ENCODE peak calls at places on chromosomes 12 and 14, in nine cellular contexts. One of them, this sample, is unnamed.

GRCh38 chr12:122875590-122876220 is 20.2 kb downstream of the VPS37B start:
- DNase-seq in endothelial cell: no peak
- DNase-seq in NCI-H2081: no peak
- DNase-seq in hypothalamus: no peak
- DNase-seq in activated CD4-positive, alpha-beta T cell treated with anti-CD3 and anti-CD28 coated beads, Interleukin-2, amount 50 U/mL, for 1 hour: no peak
- DNase-seq in T-helper 1 cell: no peak
- DNase-seq in HEK293T: no peak
- DNase-seq in RKO: no peak
- DNase-seq in SK-N-DZ: no peak
- DNase-seq in this sample: no peak

GRCh38 chr12:1629338-1630080 is 478 bp downstream of the WNT5B start:
- DNase-seq in activated CD4-positive, alpha-beta T cell treated with anti-CD3 and anti-CD28 coated beads, Interleukin-2, amount 50 U/mL, for 1 hour: no peak
- DNase-seq in RKO: no peak
- DNase-seq in NCI-H2081: peak
- DNase-seq in HEK293T: no peak
- DNase-seq in SK-N-DZ: peak
- DNase-seq in endothelial cell: peak
- DNase-seq in T-helper 1 cell: no peak
- DNase-seq in hypothalamus: no peak
- DNase-seq in this sample: no peak

GRCh38 chr14:31323419-31323818 is 96.9 kb downstream of the HEATR5A start:
- DNase-seq in endothelial cell: no peak
- DNase-seq in T-helper 1 cell: no peak
- DNase-seq in RKO: no peak
- DNase-seq in NCI-H2081: no peak
- DNase-seq in hypothalamus: no peak
- DNase-seq in HEK293T: no peak
- DNase-seq in activated CD4-positive, alpha-beta T cell treated with anti-CD3 and anti-CD28 coated beads, Interleukin-2, amount 50 U/mL, for 1 hour: no peak
- DNase-seq in SK-N-DZ: no peak
- DNase-seq in this sample: no peak

GRCh38 chr14:101736071-101736470 is 25.4 kb upstream of the PPP2R5C start:
- DNase-seq in endothelial cell: no peak
- DNase-seq in NCI-H2081: no peak
- DNase-seq in HEK293T: no peak
- DNase-seq in T-helper 1 cell: no peak
- DNase-seq in SK-N-DZ: no peak
- DNase-seq in hypothalamus: no peak
- DNase-seq in RKO: no peak
- DNase-seq in activated CD4-positive, alpha-beta T cell treated with anti-CD3 and anti-CD28 coated beads, Interleukin-2, amount 50 U/mL, for 1 hour: no peak
- DNase-seq in this sample: no peak

GRCh38 chr14:29278301-29278700 is 511.7 kb downstream of the FOXG1 start:
- DNase-seq in NCI-H2081: no peak
- DNase-seq in endothelial cell: no peak
- DNase-seq in SK-N-DZ: no peak
- DNase-seq in hypothalamus: no peak
- DNase-seq in RKO: no peak
- DNase-seq in T-helper 1 cell: no peak
- DNase-seq in activated CD4-positive, alpha-beta T cell treated with anti-CD3 and anti-CD28 coated beads, Interleukin-2, amount 50 U/mL, for 1 hour: no peak
- DNase-seq in HEK293T: no peak
- DNase-seq in this sample: no peak

GRCh38 chr12:123126294-123127144 is 24.4 kb downstream of the PITPNM2 start:
- DNase-seq in RKO: peak
- DNase-seq in HEK293T: no peak
- DNase-seq in hypothalamus: no peak
- DNase-seq in T-helper 1 cell: no peak
- DNase-seq in NCI-H2081: no peak
- DNase-seq in activated CD4-positive, alpha-beta T cell treated with anti-CD3 and anti-CD28 coated beads, Interleukin-2, amount 50 U/mL, for 1 hour: no peak
- DNase-seq in endothelial cell: no peak
- DNase-seq in SK-N-DZ: no peak
- DNase-seq in this sample: no peak

GRCh38 chr12:54981796-54982195 is 2.8 kb downstream of the TESPA1 start:
- DNase-seq in RKO: no peak
- DNase-seq in hypothalamus: no peak
- DNase-seq in SK-N-DZ: no peak
- DNase-seq in HEK293T: no peak
- DNase-seq in activated CD4-positive, alpha-beta T cell treated with anti-CD3 and anti-CD28 coated beads, Interleukin-2, amount 50 U/mL, for 1 hour: no peak
- DNase-seq in NCI-H2081: no peak
- DNase-seq in T-helper 1 cell: no peak
- DNase-seq in endothelial cell: no peak
- DNase-seq in this sample: no peak

GRCh38 chr12:31589582-31589895 is 1.4 kb downstream of the DENND5B start:
- DNase-seq in hypothalamus: no peak
- DNase-seq in HEK293T: no peak
- DNase-seq in SK-N-DZ: no peak
- DNase-seq in endothelial cell: peak
- DNase-seq in RKO: no peak
- DNase-seq in activated CD4-positive, alpha-beta T cell treated with anti-CD3 and anti-CD28 coated beads, Interleukin-2, amount 50 U/mL, for 1 hour: no peak
- DNase-seq in NCI-H2081: no peak
- DNase-seq in T-helper 1 cell: no peak
- DNase-seq in this sample: no peak

GRCh38 chr14:104393898-104394605 is 185.5 kb upstream of the C14orf180 start:
- DNase-seq in hypothalamus: no peak
- DNase-seq in RKO: no peak
- DNase-seq in NCI-H2081: no peak
- DNase-seq in SK-N-DZ: no peak
- DNase-seq in endothelial cell: no peak
- DNase-seq in activated CD4-positive, alpha-beta T cell treated with anti-CD3 and anti-CD28 coated beads, Interleukin-2, amount 50 U/mL, for 1 hour: peak
- DNase-seq in T-helper 1 cell: peak
- DNase-seq in HEK293T: no peak
- DNase-seq in this sample: peak

GRCh38 chr14:34051966-34052657 is 101.2 kb upstream of the EGLN3 start:
- DNase-seq in endothelial cell: no peak
- DNase-seq in RKO: peak
- DNase-seq in hypothalamus: no peak
- DNase-seq in activated CD4-positive, alpha-beta T cell treated with anti-CD3 and anti-CD28 coated beads, Interleukin-2, amount 50 U/mL, for 1 hour: no peak
- DNase-seq in NCI-H2081: no peak
- DNase-seq in T-helper 1 cell: no peak
- DNase-seq in SK-N-DZ: no peak
- DNase-seq in HEK293T: no peak
- DNase-seq in this sample: no peak

GRCh38 chr14:81727243-81727642 is 193.6 kb upstream of the SEL1L start:
- DNase-seq in T-helper 1 cell: no peak
- DNase-seq in SK-N-DZ: no peak
- DNase-seq in activated CD4-positive, alpha-beta T cell treated with anti-CD3 and anti-CD28 coated beads, Interleukin-2, amount 50 U/mL, for 1 hour: no peak
- DNase-seq in RKO: no peak
- DNase-seq in HEK293T: no peak
- DNase-seq in NCI-H2081: no peak
- DNase-seq in endothelial cell: no peak
- DNase-seq in hypothalamus: no peak
- DNase-seq in this sample: no peak

GRCh38 chr14:52844262-52845060 is 53.1 kb upstream of the GNPNAT1 start:
- DNase-seq in endothelial cell: no peak
- DNase-seq in SK-N-DZ: no peak
- DNase-seq in hypothalamus: no peak
- DNase-seq in RKO: no peak
- DNase-seq in NCI-H2081: no peak
- DNase-seq in T-helper 1 cell: no peak
- DNase-seq in HEK293T: no peak
- DNase-seq in activated CD4-positive, alpha-beta T cell treated with anti-CD3 and anti-CD28 coated beads, Interleukin-2, amount 50 U/mL, for 1 hour: no peak
- DNase-seq in this sample: no peak

GRCh38 chr12:82781288-82782078 is 94.8 kb downstream of the TMTC2 start:
- DNase-seq in activated CD4-positive, alpha-beta T cell treated with anti-CD3 and anti-CD28 coated beads, Interleukin-2, amount 50 U/mL, for 1 hour: no peak
- DNase-seq in SK-N-DZ: no peak
- DNase-seq in RKO: no peak
- DNase-seq in endothelial cell: no peak
- DNase-seq in NCI-H2081: no peak
- DNase-seq in hypothalamus: no peak
- DNase-seq in T-helper 1 cell: no peak
- DNase-seq in HEK293T: no peak
- DNase-seq in this sample: no peak

GRCh38 chr12:13091831-13092230 is 11.6 kb downstream of the GSG1 start:
- DNase-seq in NCI-H2081: no peak
- DNase-seq in HEK293T: no peak
- DNase-seq in SK-N-DZ: no peak
- DNase-seq in activated CD4-positive, alpha-beta T cell treated with anti-CD3 and anti-CD28 coated beads, Interleukin-2, amount 50 U/mL, for 1 hour: no peak
- DNase-seq in T-helper 1 cell: no peak
- DNase-seq in RKO: no peak
- DNase-seq in endothelial cell: no peak
- DNase-seq in hypothalamus: no peak
- DNase-seq in this sample: no peak

GRCh38 chr14:55847766-55848165 is 267.8 kb downstream of the KTN1 start:
- DNase-seq in RKO: no peak
- DNase-seq in SK-N-DZ: no peak
- DNase-seq in T-helper 1 cell: no peak
- DNase-seq in endothelial cell: no peak
- DNase-seq in hypothalamus: no peak
- DNase-seq in HEK293T: no peak
- DNase-seq in activated CD4-positive, alpha-beta T cell treated with anti-CD3 and anti-CD28 coated beads, Interleukin-2, amount 50 U/mL, for 1 hour: no peak
- DNase-seq in NCI-H2081: no peak
- DNase-seq in this sample: no peak

GRCh38 chr14:62308927-62309326 is 546.7 kb downstream of the SNAPC1 start:
- DNase-seq in T-helper 1 cell: no peak
- DNase-seq in SK-N-DZ: no peak
- DNase-seq in HEK293T: no peak
- DNase-seq in activated CD4-positive, alpha-beta T cell treated with anti-CD3 and anti-CD28 coated beads, Interleukin-2, amount 50 U/mL, for 1 hour: no peak
- DNase-seq in RKO: no peak
- DNase-seq in hypothalamus: no peak
- DNase-seq in NCI-H2081: peak
- DNase-seq in endothelial cell: no peak
- DNase-seq in this sample: no peak

GRCh38 chr12:78963439-78964222 is 99.1 kb downstream of the SYT1 start:
- DNase-seq in RKO: peak
- DNase-seq in endothelial cell: no peak
- DNase-seq in NCI-H2081: no peak
- DNase-seq in hypothalamus: no peak
- DNase-seq in SK-N-DZ: no peak
- DNase-seq in HEK293T: no peak
- DNase-seq in T-helper 1 cell: no peak
- DNase-seq in activated CD4-positive, alpha-beta T cell treated with anti-CD3 and anti-CD28 coated beads, Interleukin-2, amount 50 U/mL, for 1 hour: no peak
- DNase-seq in this sample: no peak

GRCh38 chr14:102819176-102819628 is 42.0 kb downstream of the TRAF3 start:
- DNase-seq in activated CD4-positive, alpha-beta T cell treated with anti-CD3 and anti-CD28 coated beads, Interleukin-2, amount 50 U/mL, for 1 hour: peak
- DNase-seq in NCI-H2081: no peak
- DNase-seq in hypothalamus: no peak
- DNase-seq in T-helper 1 cell: no peak
- DNase-seq in endothelial cell: no peak
- DNase-seq in HEK293T: no peak
- DNase-seq in RKO: no peak
- DNase-seq in SK-N-DZ: no peak
- DNase-seq in this sample: no peak

GRCh38 chr12:93145086-93145485 is 216.0 kb upstream of the EEA1 start:
- DNase-seq in hypothalamus: no peak
- DNase-seq in NCI-H2081: no peak
- DNase-seq in activated CD4-positive, alpha-beta T cell treated with anti-CD3 and anti-CD28 coated beads, Interleukin-2, amount 50 U/mL, for 1 hour: no peak
- DNase-seq in RKO: no peak
- DNase-seq in SK-N-DZ: no peak
- DNase-seq in HEK293T: no peak
- DNase-seq in T-helper 1 cell: no peak
- DNase-seq in endothelial cell: no peak
- DNase-seq in this sample: no peak

GRCh38 chr12:65712264-65713004 is 111.8 kb upstream of the HMGA2 start:
- DNase-seq in HEK293T: no peak
- DNase-seq in endothelial cell: no peak
- DNase-seq in SK-N-DZ: no peak
- DNase-seq in NCI-H2081: no peak
- DNase-seq in T-helper 1 cell: no peak
- DNase-seq in RKO: no peak
- DNase-seq in activated CD4-positive, alpha-beta T cell treated with anti-CD3 and anti-CD28 coated beads, Interleukin-2, amount 50 U/mL, for 1 hour: no peak
- DNase-seq in hypothalamus: no peak
- DNase-seq in this sample: no peak

GRCh38 chr14:99995700-99996356 is 69.4 kb upstream of the EVL start:
- DNase-seq in hypothalamus: peak
- DNase-seq in HEK293T: peak
- DNase-seq in T-helper 1 cell: peak
- DNase-seq in NCI-H2081: no peak
- DNase-seq in activated CD4-positive, alpha-beta T cell treated with anti-CD3 and anti-CD28 coated beads, Interleukin-2, amount 50 U/mL, for 1 hour: peak
- DNase-seq in SK-N-DZ: peak
- DNase-seq in endothelial cell: peak
- DNase-seq in RKO: peak
- DNase-seq in this sample: no peak

GRCh38 chr12:49345048-49345839 is 1.4 kb upstream of the DNAJC22 start:
- DNase-seq in HEK293T: no peak
- DNase-seq in NCI-H2081: peak
- DNase-seq in RKO: no peak
- DNase-seq in endothelial cell: peak
- DNase-seq in SK-N-DZ: no peak
- DNase-seq in T-helper 1 cell: no peak
- DNase-seq in activated CD4-positive, alpha-beta T cell treated with anti-CD3 and anti-CD28 coated beads, Interleukin-2, amount 50 U/mL, for 1 hour: no peak
- DNase-seq in hypothalamus: peak
- DNase-seq in this sample: no peak

GRCh38 chr14:99602054-99602787 is 1.8 kb downstream of the CCDC85C start:
- DNase-seq in HEK293T: no peak
- DNase-seq in RKO: peak
- DNase-seq in SK-N-DZ: no peak
- DNase-seq in hypothalamus: no peak
- DNase-seq in endothelial cell: no peak
- DNase-seq in NCI-H2081: no peak
- DNase-seq in activated CD4-positive, alpha-beta T cell treated with anti-CD3 and anti-CD28 coated beads, Interleukin-2, amount 50 U/mL, for 1 hour: no peak
- DNase-seq in T-helper 1 cell: no peak
- DNase-seq in this sample: no peak